ENCODE peak calls at places on chromosomes 2 and 18, in ten cellular contexts. F is breast epithelium, I is adrenal gland, W is endothelial cell of umbilical vein, R is right lobe of liver, L is body of pancreas, U is IMR-90, X is spleen, Y is sigmoid colon, S is transverse colon. K is an unnamed sample. For H3K4me1, the result is how much of the 10 kb centered on the place peaks cover.

GRCh38 chr2:200600549-200601212 is 14.9 kb downstream of the AOX1 start:
- DNase-seq in R (no peak), U (peak), W (no peak), Y (no peak), S (no peak), L (no peak), I (no peak), X (no peak), F (no peak), K (no peak)

GRCh38 chr2:170176212-170176611 is 1.7 kb upstream of the MYO3B start:
- DNase-seq in U (no peak), F (no peak), R (no peak), L (no peak), S (no peak), X (no peak), W (no peak), I (no peak), Y (no peak), K (no peak)

GRCh38 chr2:108460345-108461037 is 11.5 kb downstream of the GCC2 start:
- DNase-seq in U (no peak), R (no peak), W (no peak), S (no peak), X (no peak), L (no peak), I (no peak), Y (no peak), F (no peak), K (no peak)

GRCh38 chr2:208097801-208098200 is 26.5 kb downstream of the CRYGD start:
- DNase-seq in L (no peak), W (peak), F (no peak), Y (no peak), U (no peak), I (no peak), X (no peak), R (no peak), S (no peak), K (no peak)

GRCh38 chr2:224222320-224222719 is 179.6 kb downstream of the FAM124B start:
- DNase-seq in S (no peak), Y (no peak), W (peak), I (no peak), U (peak), L (no peak), F (no peak), R (no peak), X (no peak), K (no peak)

GRCh38 chr2:66435549-66435875 is 587 bp downstream of the MEIS1 start:
- DNase-seq in Y (no peak), W (peak), I (no peak), F (no peak), R (no peak), U (no peak), X (no peak), S (no peak), L (no peak), K (no peak)

GRCh38 chr2:32291746-32292145 is 14.0 kb downstream of the YIPF4 start:
- DNase-seq in X (no peak), R (no peak), W (peak), Y (no peak), L (peak), F (no peak), I (peak), U (no peak), S (no peak), K (no peak)

GRCh38 chr2:190840572-190841172 is 39.9 kb upstream of the GLS start:
- DNase-seq in U (no peak), Y (no peak), F (no peak), L (no peak), S (no peak), R (no peak), X (no peak), I (no peak), W (peak), K (no peak)

GRCh38 chr2:11899896-11900295 is 153.5 kb downstream of the LPIN1 start:
- DNase-seq in X (no peak), R (no peak), Y (no peak), U (no peak), L (no peak), S (no peak), W (no peak), I (no peak), F (no peak), K (no peak)

GRCh38 chr2:10471956-10472355 is 23.8 kb upstream of the ODC1 start:
- DNase-seq in F (no peak), L (no peak), X (peak), U (no peak), R (no peak), Y (no peak), W (no peak), I (no peak), S (no peak), K (no peak)

GRCh38 chr2:19072161-19072560 is 286.3 kb downstream of the OSR1 start:
- DNase-seq in I (no peak), W (no peak), U (no peak), F (no peak), R (no peak), L (no peak), Y (no peak), S (no peak), X (no peak), K (no peak)

GRCh38 chr2:107259011-107259410 is 373.0 kb upstream of the ST6GAL2 start:
- DNase-seq in U (no peak), Y (no peak), L (no peak), W (no peak), X (no peak), R (no peak), F (no peak), I (no peak), S (no peak), K (no peak)

GRCh38 chr2:152613235-152613634 is 104.0 kb downstream of the PRPF40A start:
- DNase-seq in S (no peak), L (no peak), F (no peak), U (peak), W (peak), R (no peak), I (no peak), Y (no peak), X (no peak), K (no peak)

GRCh38 chr18:50119363-50119762 is 75.6 kb downstream of the MYO5B start:
- DNase-seq in R (no peak), X (no peak), S (no peak), L (no peak), F (no peak), W (no peak), U (no peak), Y (no peak), I (no peak), K (no peak)

GRCh38 chr2:237199082-237199481 is 113.4 kb downstream of the COPS8 start:
- DNase-seq in L (no peak), F (no peak), R (no peak), W (no peak), X (no peak), Y (peak), U (peak), S (no peak), I (no peak), K (no peak)

GRCh38 chr2:43199492-43200481 is 26.6 kb downstream of the ZFP36L2 start:
- DNase-seq in Y (no peak), F (no peak), S (peak), R (no peak), L (peak), W (no peak), I (no peak), X (no peak), U (peak), K (no peak)
- H3K4me1 ChIP-seq in Y (under half), F (under half), S (under half), R (under half), L (under half), W (under half), I (under half), X (under half), U (under half), K (under half)

GRCh38 chr2:1705557-1706076 is 38.7 kb downstream of the PXDN start:
- DNase-seq in I (no peak), R (peak), S (no peak), L (no peak), W (no peak), Y (peak), U (no peak), F (no peak), X (no peak), K (no peak)
- TF ChIP-seq POLR2A in I (no peak), R (no peak), S (no peak), L (no peak), W (no peak), Y (no peak), U (no peak), F (no peak), X (no peak), K (no peak)

GRCh38 chr2:106181064-106181463 is 13.0 kb downstream of the UXS1 start:
- DNase-seq in I (no peak), S (no peak), W (no peak), L (no peak), U (no peak), R (no peak), X (no peak), Y (no peak), F (no peak), K (no peak)
- H3K27ac ChIP-seq in I (no peak), S (no peak), W (no peak), L (no peak), U (no peak), R (no peak), X (no peak), Y (no peak), F (no peak), K (no peak)

GRCh38 chr2:25618676-25619075 is 54.7 kb downstream of the DTNB start:
- DNase-seq in X (no peak), F (no peak), L (no peak), S (no peak), U (peak), R (no peak), Y (no peak), W (peak), I (no peak), K (no peak)
- H3K4me1 ChIP-seq in X (under half), F (under half), L (under half), S (under half), U (under half), R (under half), Y (under half), W (under half), I (under half), K (under half)

GRCh38 chr2:197868136-197868535 is 63.7 kb downstream of the PLCL1 start:
- DNase-seq in U (no peak), R (no peak), Y (no peak), I (no peak), L (no peak), S (no peak), F (no peak), X (no peak), W (no peak), K (no peak)

GRCh38 chr2:197870137-197870536 is 65.7 kb downstream of the PLCL1 start:
- DNase-seq in U (no peak), F (no peak), X (no peak), R (no peak), W (no peak), L (no peak), Y (no peak), I (no peak), S (no peak), K (no peak)

GRCh38 chr2:197869030-197869429 is 64.6 kb downstream of the PLCL1 start:
- DNase-seq in U (no peak), F (no peak), L (no peak), W (no peak), X (no peak), R (no peak), Y (no peak), S (no peak), I (no peak), K (no peak)

GRCh38 chr2:197867630-197868029 is 63.2 kb downstream of the PLCL1 start:
- DNase-seq in Y (no peak), S (no peak), U (no peak), W (no peak), R (no peak), L (no peak), F (no peak), X (no peak), I (no peak), K (no peak)

DNA sequence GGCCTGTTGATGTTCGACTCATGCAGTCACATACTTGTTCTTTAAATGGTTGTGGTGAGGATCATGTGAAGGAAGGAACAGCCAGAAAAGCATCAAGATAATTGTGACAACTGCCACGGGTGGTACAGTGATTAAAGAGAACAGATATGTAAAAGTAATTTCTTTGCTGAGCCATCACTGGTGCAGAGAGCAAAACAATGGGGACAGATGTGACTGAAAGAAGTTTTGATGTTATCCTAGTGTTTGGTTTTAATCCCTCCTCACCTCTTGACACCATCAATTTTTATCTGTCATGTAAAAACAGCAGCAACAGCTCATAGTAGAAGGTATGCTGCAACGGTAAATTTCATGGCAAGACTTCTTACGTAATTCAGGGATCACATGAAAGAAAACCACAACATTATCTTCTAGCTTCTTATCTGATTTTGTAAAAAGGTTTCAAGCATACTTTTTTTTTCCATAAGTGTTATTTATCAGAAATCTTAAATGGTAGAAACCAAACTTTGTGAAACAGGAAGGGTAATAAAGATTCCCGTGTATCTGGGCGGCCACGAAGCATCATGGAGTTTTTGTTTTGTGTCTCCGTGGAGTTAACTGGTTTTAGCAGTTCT is 65.2 kb downstream of the PLCL1 start:
- DNase-seq in F (no peak), S (no peak), R (no peak), W (no peak), Y (no peak), X (no peak), L (no peak), U (no peak), I (no peak), K (no peak)
- TF ChIP-seq POLR2A in F (no peak), S (no peak), R (no peak), W (no peak), Y (no peak), X (no peak), L (no peak), U (no peak), I (no peak), K (no peak)

DNA sequence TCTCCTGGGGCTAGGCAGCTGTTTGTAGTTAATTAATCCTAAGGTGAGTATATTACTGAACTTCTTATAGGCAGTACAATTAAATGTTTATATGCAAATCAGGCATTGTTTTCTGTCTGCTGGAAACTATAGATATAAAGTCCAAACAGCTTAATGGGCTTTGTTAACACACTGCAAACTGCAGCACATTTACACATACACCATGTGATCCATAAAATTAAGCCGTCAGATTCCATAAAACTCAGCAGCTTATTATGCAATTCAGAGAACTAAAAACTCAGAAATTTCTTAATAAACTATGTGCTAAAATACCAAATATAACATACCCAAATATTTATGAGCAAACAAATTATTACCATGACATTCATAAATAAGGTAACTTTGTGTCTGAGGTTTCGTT is 7.6 kb downstream of the SF3B1 start:
- DNase-seq in U (no peak), L (no peak), Y (no peak), R (no peak), S (no peak), I (no peak), W (no peak), X (no peak), F (no peak), K (no peak)
- H3K27ac ChIP-seq in U (no peak), L (no peak), Y (no peak), R (no peak), S (no peak), I (no peak), W (no peak), X (no peak), F (no peak), K (no peak)

GRCh38 chr2:216412022-216412999 is at the start of gene SMARCAL1:
- DNase-seq in X (peak), L (peak), W (peak), F (peak), Y (peak), R (peak), U (peak), S (peak), I (peak), K (peak)

GRCh38 chr2:216414772-216415319 is 2.6 kb downstream of the SMARCAL1 start:
- DNase-seq in U (no peak), I (no peak), X (no peak), Y (no peak), F (no peak), S (no peak), R (no peak), L (no peak), W (no peak), K (no peak)

GRCh38 chr2:216410550-216410949 is 1.7 kb upstream of the SMARCAL1 start:
- DNase-seq in X (no peak), R (no peak), I (no peak), S (no peak), W (no peak), U (no peak), L (no peak), Y (no peak), F (no peak), K (no peak)

GRCh38 chr2:216416571-216417307 is 4.5 kb downstream of the SMARCAL1 start:
- DNase-seq in R (no peak), W (no peak), X (no peak), L (no peak), S (no peak), I (no peak), Y (no peak), U (no peak), F (no peak), K (no peak)

DNA sequence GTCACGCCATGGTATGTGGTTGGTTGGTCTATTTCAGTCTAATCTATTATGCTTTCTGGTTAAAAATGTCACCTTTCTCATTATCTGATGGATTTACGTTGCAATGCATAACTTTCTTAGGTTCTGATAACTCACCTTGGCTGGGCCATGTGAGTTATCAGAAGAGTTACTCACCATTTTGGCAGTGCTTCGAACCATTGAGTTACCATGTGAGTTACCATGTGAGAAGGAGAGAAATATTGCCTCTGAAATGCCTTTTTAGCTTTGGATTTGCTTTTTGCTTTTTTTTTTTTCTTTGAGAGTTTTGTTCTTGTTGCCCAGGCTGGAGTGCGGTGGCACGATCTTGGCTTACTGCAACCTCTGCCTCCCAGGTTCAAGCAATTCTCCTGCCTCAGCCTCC is 1.6 kb downstream of the SMARCAL1 start:
- DNase-seq in U (no peak), R (no peak), F (no peak), L (no peak), W (no peak), X (no peak), I (peak), Y (no peak), S (no peak), K (no peak)
- H3K4me1 ChIP-seq in U (under half), R (under half), F (under half), L (under half), W (under half), X (under half), I (under half), Y (under half), S (under half), K (under half)

DNA sequence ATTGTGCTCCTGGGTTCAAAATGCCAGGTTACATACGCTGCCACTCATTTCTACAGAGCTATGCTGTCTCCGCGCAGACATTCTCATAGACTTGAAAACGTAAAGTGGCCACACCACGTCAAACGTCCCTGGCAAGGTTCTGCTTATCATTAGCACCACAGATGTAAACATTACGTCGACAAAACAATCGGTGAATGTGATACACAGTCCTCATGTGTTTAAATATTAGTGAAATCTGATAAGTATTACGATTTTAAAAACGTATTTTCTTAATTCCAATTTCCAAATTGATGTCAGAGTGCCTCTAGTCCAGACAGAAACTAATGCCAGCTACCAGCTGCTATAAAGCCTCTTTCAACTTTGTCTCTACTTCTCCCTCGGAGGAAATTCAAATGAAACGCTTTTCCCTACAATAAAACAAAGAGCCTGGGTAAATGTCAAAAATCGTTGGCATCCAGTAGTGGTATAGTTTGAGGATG is 1.1 kb downstream of the STK17B start:
- DNase-seq in W (peak), S (peak), Y (no peak), F (peak), I (peak), U (peak), R (no peak), X (no peak), L (peak), K (peak)
- TF ChIP-seq POLR2A in W (no peak), S (peak), Y (peak), F (no peak), I (no peak), U (peak), R (no peak), X (no peak), L (peak), K (peak)